ENCODE peak calls at places on chromosomes 2 and 18, in five cellular contexts. R is astrocyte of the spinal cord, K is K562, C is foreskin fibroblast, U is body of pancreas. F is an unnamed sample.

GRCh38 chr18:40962784-40963183 is 992.2 kb upstream of the PIK3C3 start:
- DNase-seq in R (no peak), K (no peak), C (peak), U (no peak), F (no peak)

GRCh38 chr18:56785006-56785405 is 133.8 kb downstream of the WDR7 start:
- DNase-seq in R (no peak), K (no peak), C (no peak), U (no peak), F (no peak)

GRCh38 chr2:160207804-160208661 is 8.0 kb upstream of the ITGB6 start:
- DNase-seq in R (peak), K (no peak), C (peak), U (peak), F (peak)

GRCh38 chr2:152421521-152422367 is 86.8 kb downstream of the FMNL2 start:
- DNase-seq in R (peak), K (no peak), C (peak), U (peak), F (peak)

GRCh38 chr2:159381574-159381973 is 95.1 kb upstream of the WDSUB1 start:
- DNase-seq in R (peak), K (no peak), C (no peak), U (no peak), F (no peak)

GRCh38 chr2:131010566-131010965 is 82.7 kb downstream of the FAM168B start:
- DNase-seq in R (no peak), K (no peak), C (no peak), U (no peak), F (no peak)

GRCh38 chr2:36456227-36456788 is 100.7 kb downstream of the CRIM1 start:
- DNase-seq in R (peak), K (no peak), C (peak), U (peak), F (no peak)

GRCh38 chr2:69514406-69514805 is 77.2 kb upstream of the NFU1 start:
- DNase-seq in R (peak), K (no peak), C (peak), U (peak), F (peak)

GRCh38 chr2:23460228-23460627 is 75.2 kb downstream of the KLHL29 start:
- DNase-seq in R (peak), K (no peak), C (no peak), U (no peak), F (no peak)

GRCh38 chr2:70565039-70565731 is 11.6 kb upstream of the TGFA start:
- DNase-seq in R (no peak), K (no peak), C (no peak), U (no peak), F (no peak)

GRCh38 chr2:20106746-20107145 is 55.3 kb upstream of the LAPTM4A start:
- DNase-seq in R (no peak), K (no peak), C (no peak), U (peak), F (no peak)
- TF ChIP-seq CTCF in R (peak), K (no peak), C (peak), U (peak), F (peak)

DNA sequence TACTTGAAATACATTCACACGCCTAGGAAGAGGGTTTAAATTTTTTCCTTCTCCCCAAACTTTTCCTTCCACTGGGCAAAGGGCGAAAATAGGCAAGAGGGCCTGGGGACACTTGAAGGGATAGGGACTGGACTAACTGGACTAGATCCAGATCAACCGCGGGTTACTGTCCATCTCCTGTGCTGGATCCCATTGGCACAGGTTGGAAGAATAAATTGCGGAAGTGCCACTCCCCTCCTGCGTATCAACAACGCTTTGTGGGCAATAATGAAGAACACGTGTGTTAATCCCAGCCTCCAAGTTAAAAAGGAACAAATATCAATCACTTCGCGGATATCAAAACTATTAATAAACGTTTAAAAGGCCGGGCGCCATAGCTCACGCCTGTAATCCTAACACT is 1.7 kb upstream of the FZD5 start:
- DNase-seq in R (no peak), K (no peak), C (no peak), U (no peak), F (no peak)
- H3K4me3 ChIP-seq in R (no peak), K (no peak), C (no peak), U (no peak), F (no peak)

GRCh38 chr2:122927710-122928249 is 1097.3 kb upstream of the CNTNAP5 start:
- DNase-seq in R (no peak), K (no peak), C (no peak), U (no peak), F (no peak)
- TF ChIP-seq CTCF in R (no peak), K (no peak), C (no peak), U (no peak), F (no peak)

GRCh38 chr2:215437614-215438013 is 1.7 kb upstream of the FN1 start:
- DNase-seq in R (peak), K (no peak), C (no peak), U (no peak), F (no peak)
- H3K4me3 ChIP-seq in R (no peak), K (no peak), C (peak), U (no peak), F (no peak)

GRCh38 chr2:57759822-57760300 is 286.7 kb upstream of the VRK2 start:
- DNase-seq in R (peak), K (peak), C (peak), U (peak), F (peak)
- TF ChIP-seq CTCF in R (peak), K (peak), C (peak), U (peak), F (peak)

F was measured in astrocyte of the cerebellum.